ENCODE peak calls at places on chromosome 2, in five cellular contexts. W is AG09309, P is mesendoderm, I is epithelial cell of esophagus, U is neural progenitor cell. F is an unnamed sample.

GRCh38 chr2:100741880-100742814 is 77.8 kb upstream of the NPAS2 start:
- DNase-seq in W (peak; percentile 98), P (no peak), I (peak; percentile 82), U (no peak), F (no peak)

GRCh38 chr2:230011617-230012016 is 57.1 kb downstream of the SLC16A14 start:
- DNase-seq in W (no peak), P (no peak), I (no peak), U (no peak), F (no peak)

GRCh38 chr2:168599738-168600137 is 143.7 kb downstream of the CERS6 start:
- DNase-seq in W (no peak), P (no peak), I (peak; percentile 41), U (no peak), F (no peak)

GRCh38 chr2:217289909-217290283 is 430.0 kb upstream of the TNP1 start:
- DNase-seq in W (no peak), P (peak; percentile 70), I (peak; percentile 75), U (peak; percentile 77), F (peak; percentile 68)

GRCh38 chr2:16218651-16219050 is 278.3 kb downstream of the MYCN start:
- DNase-seq in W (no peak), P (peak; percentile 63), I (no peak), U (peak; percentile 41), F (peak; percentile 100)

GRCh38 chr2:210072922-210073509 is 70.6 kb downstream of the RPE start:
- DNase-seq in W (peak; percentile 5), P (peak; percentile 42), I (peak; percentile 54), U (peak; percentile 9), F (peak; percentile 14)

GRCh38 chr2:231975001-231975400 is 13.5 kb downstream of the DIS3L2 start:
- DNase-seq in W (no peak), P (no peak), I (no peak), U (no peak), F (no peak)

GRCh38 chr2:133521146-133521745 is 47.0 kb downstream of the NCKAP5 start:
- DNase-seq in W (no peak), P (no peak), I (peak; percentile 81), U (no peak), F (no peak)

GRCh38 chr2:85718006-85718391 is 23.8 kb downstream of the GNLY start:
- DNase-seq in W (no peak), P (no peak), I (no peak), U (no peak), F (peak; percentile 46)

GRCh38 chr2:188441288-188441947 is 149.7 kb downstream of the GULP1 start:
- DNase-seq in W (no peak), P (no peak), I (no peak), U (no peak), F (no peak)

GRCh38 chr2:3886036-3886435 is 182.7 kb downstream of the DCDC2C start:
- DNase-seq in W (no peak), P (no peak), I (no peak), U (no peak), F (no peak)

GRCh38 chr2:212606232-212606631 is 67.6 kb upstream of the ERBB4 start:
- DNase-seq in W (no peak), P (no peak), I (no peak), U (no peak), F (no peak)

GRCh38 chr2:204982303-204982702 is 437.0 kb downstream of the PARD3B start:
- DNase-seq in W (no peak), P (peak; percentile 47), I (no peak), U (peak; percentile 30), F (no peak)

GRCh38 chr2:11097038-11097720 is 58.1 kb upstream of the SLC66A3 start:
- DNase-seq in W (peak; percentile 34), P (no peak), I (peak; percentile 47), U (no peak), F (no peak)

GRCh38 chr2:196849895-196850294 is 40.7 kb upstream of the C2orf66 start:
- DNase-seq in W (peak; percentile 10), P (peak; percentile 43), I (peak; percentile 19), U (peak; percentile 11), F (no peak)

GRCh38 chr2:53460347-53460746 is 307.3 kb upstream of the CHAC2 start:
- DNase-seq in W (no peak), P (no peak), I (peak; percentile 15), U (no peak), F (peak; percentile 31)

GRCh38 chr2:148136441-148136840 is 115.5 kb downstream of the MBD5 start:
- DNase-seq in W (no peak), P (no peak), I (no peak), U (no peak), F (no peak)

GRCh38 chr2:197358927-197359326 is 48.3 kb upstream of the ANKRD44 start:
- DNase-seq in W (no peak), P (no peak), I (no peak), U (no peak), F (no peak)

DNA sequence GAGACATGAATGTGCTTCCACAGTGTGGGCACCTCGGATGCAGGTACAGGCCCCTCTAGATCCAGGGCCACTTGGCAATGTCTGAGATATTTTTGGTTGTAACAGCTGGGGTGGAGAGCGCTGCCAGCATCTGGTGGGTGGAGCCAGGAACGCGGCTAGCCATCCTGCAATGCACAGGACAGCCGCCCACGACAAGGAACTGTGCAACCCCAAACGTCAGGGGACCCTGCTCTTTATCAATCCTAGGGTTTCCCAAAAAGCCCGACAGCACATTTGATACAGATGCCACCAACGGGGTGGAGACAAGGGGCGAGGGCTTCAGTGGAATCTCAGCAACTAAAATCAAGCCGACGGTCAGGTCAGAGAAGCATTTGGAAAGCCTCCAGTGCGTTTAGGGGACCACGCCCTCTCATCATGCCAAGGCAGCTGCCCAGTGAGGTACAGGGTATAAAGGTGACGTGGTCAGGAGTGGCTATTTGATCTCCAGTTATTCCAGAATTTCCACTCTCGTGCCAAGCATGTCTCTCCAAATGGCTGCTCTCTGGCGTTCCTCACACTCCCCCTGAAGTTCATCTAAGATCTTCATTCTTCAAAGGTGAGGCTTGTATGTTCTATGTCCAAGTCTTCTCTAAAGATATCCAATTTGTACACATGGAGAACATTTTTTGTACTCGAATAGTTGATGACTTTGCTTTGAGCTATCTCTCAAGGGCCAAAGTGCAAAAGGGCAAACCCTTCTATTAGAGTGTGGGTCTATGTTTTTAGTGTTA is 55.7 kb downstream of the LRRFIP1 start:
- DNase-seq in W (no peak), P (no peak), I (peak; percentile 32), U (no peak), F (no peak)
- H3K4me3 ChIP-seq in W (no peak overlapping the region), P (no peak overlapping the region), I (no peak overlapping the region), U (no peak overlapping the region), F (no peak overlapping the region)

DNA sequence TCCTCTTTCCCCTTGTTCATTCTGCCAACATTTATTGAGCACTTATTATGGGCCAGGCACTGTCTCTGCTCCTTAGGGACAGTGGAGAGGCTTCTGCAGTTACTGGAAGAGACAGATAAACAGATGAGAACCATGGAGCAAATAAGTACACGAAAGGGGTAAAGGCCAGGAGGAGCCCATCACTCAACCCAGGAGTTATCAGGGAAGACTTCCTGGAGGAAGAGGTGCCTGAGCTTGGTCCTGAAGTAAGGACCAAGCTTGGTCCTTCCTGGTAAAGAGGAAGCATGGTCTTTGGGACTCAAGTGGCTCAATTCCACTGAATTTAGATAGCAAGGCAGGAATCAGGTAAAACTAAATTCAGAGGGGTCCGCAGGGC is 1.7 kb downstream of the ACTG2 start:
- DNase-seq in W (no peak), P (no peak), I (no peak), U (no peak), F (no peak)
- H3K4me3 ChIP-seq in W (no peak overlapping the region), P (no peak overlapping the region), I (no peak overlapping the region), U (no peak overlapping the region), F (no peak overlapping the region)

GRCh38 chr2:191166756-191167445 is 16.1 kb upstream of the STAT4 start:
- DNase-seq in W (no peak), P (peak; percentile 73), I (peak; percentile 36), U (no peak), F (no peak)
- H3K4me3 ChIP-seq in W (no peak overlapping the region), P (no peak overlapping the region), I (no peak overlapping the region), U (no peak overlapping the region), F (no peak overlapping the region)

DNA sequence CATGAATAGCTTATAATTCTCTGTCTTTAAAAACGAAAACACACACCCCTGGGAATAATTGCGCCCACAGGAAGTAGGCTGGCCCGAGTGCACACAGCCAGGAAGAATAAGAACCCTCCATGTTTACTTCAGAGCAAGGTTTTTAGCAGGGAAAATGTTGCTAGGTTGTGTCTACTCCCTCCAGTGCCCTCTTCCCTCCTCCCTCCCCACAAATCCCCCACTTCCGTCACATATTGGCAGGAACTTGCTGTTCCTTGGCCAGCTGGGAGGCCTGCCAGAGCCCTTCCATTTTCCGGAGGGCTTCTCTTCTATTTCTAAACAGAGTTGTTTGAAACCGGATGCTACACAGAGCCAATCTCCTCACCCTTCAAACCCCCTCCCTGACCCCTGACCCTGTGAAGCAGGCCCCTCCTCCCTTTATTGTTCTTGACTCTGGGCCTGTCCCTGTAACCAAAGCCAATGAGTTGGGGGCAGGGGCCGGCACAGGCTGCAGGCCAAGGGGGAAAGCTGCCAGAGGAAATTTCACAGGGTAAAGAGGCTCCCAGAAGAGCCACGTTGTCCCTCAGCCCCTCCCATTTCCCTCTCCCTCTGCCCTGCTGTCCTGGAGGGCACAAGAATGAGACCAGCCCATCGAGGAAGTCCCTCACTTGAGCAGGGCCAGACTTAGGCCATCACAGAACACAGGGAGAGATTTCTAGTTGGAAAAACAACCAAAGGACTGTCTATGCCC is 49.8 kb upstream of the LGALSL start:
- DNase-seq in W (no peak), P (peak; percentile 94), I (no peak), U (peak; percentile 89), F (peak; percentile 9)
- H3K4me3 ChIP-seq in W (no peak overlapping the region), P (no peak overlapping the region), I (no peak overlapping the region), U (peak overlapping the region; percentile 26), F (no peak overlapping the region)

F was measured in BE2C.